ENCODE peak calls at places on chromosomes 6 and 20, in eight cellular contexts. R, C, W, Q, K, L, X and N are unnamed samples. For H3K9me3, the result is how much of the 10 kb centered on the place peaks cover.

GRCh38 chr20:49758781-49759180 is 45.1 kb upstream of the B4GALT5 start:
- DNase-seq in R (no peak), C (no peak), W (no peak), Q (no peak), K (no peak), L (no peak), X (no peak), N (no peak)

GRCh38 chr20:56778765-56779195 is 149.7 kb downstream of the TFAP2C start:
- DNase-seq in R (no peak), C (peak), W (no peak), Q (no peak), K (no peak), L (peak), X (no peak), N (no peak)

GRCh38 chr20:37390503-37390890 is 44.6 kb downstream of the SRC start:
- DNase-seq in R (peak), C (no peak), W (no peak), Q (no peak), K (no peak), L (peak), X (peak), N (no peak)

GRCh38 chr6:53793318-53793975 is 1.4 kb upstream of the LRRC1 start:
- DNase-seq in R (peak), C (no peak), W (peak), Q (no peak), K (peak), L (no peak), X (peak), N (no peak)

GRCh38 chr6:130365166-130366010 is 429 bp upstream of the TMEM200A start:
- DNase-seq in R (peak), C (peak), W (no peak), Q (no peak), K (peak), L (peak), X (peak), N (peak)

GRCh38 chr6:132513821-132514545 is 1.1 kb upstream of the STX7 start:
- DNase-seq in R (no peak), C (no peak), W (no peak), Q (no peak), K (no peak), L (no peak), X (no peak), N (no peak)

GRCh38 chr6:82371799-82372508 is 8.3 kb downstream of the TPBG start:
- DNase-seq in R (no peak), C (no peak), W (no peak), Q (no peak), K (no peak), L (no peak), X (no peak), N (no peak)

GRCh38 chr6:98467902-98468301 is 366.5 kb upstream of the POU3F2 start:
- DNase-seq in R (no peak), C (no peak), W (no peak), Q (no peak), K (no peak), L (no peak), X (no peak), N (no peak)

GRCh38 chr6:126118058-126118759 is 131.9 kb downstream of the TRMT11 start:
- DNase-seq in R (no peak), C (no peak), W (no peak), Q (no peak), K (no peak), L (no peak), X (no peak), N (no peak)

GRCh38 chr20:41005361-41005729 is 23.3 kb upstream of the TOP1 start:
- DNase-seq in R (peak), C (peak), W (no peak), Q (peak), K (peak), L (no peak), X (peak), N (no peak)

GRCh38 chr6:156953478-156954146 is 176.4 kb downstream of the ARID1B start:
- DNase-seq in R (no peak), C (no peak), W (no peak), Q (peak), K (no peak), L (no peak), X (no peak), N (peak)

GRCh38 chr6:108559884-108560462 is 744 bp upstream of the FOXO3 start:
- DNase-seq in R (peak), C (no peak), W (no peak), Q (peak), K (peak), L (peak), X (no peak), N (no peak)

GRCh38 chr20:50694379-50695143 is 3.2 kb upstream of the RIPOR3 start:
- DNase-seq in R (no peak), C (no peak), W (no peak), Q (no peak), K (no peak), L (no peak), X (no peak), N (no peak)

GRCh38 chr6:26202201-26202611 is 115.0 kb downstream of the HFE start:
- DNase-seq in R (no peak), C (no peak), W (no peak), Q (no peak), K (no peak), L (no peak), X (no peak), N (no peak)

GRCh38 chr6:170085475-170086401 is 205.1 kb downstream of the DLL1 start:
- DNase-seq in R (peak), C (peak), W (no peak), Q (no peak), K (peak), L (peak), X (peak), N (no peak)

GRCh38 chr6:82033631-82034211 is 213.8 kb downstream of the IBTK start:
- DNase-seq in R (no peak), C (peak), W (no peak), Q (peak), K (no peak), L (no peak), X (no peak), N (no peak)

GRCh38 chr20:45833030-45833882 is at the start of gene SNX21:
- DNase-seq in R (peak), C (peak), W (no peak), Q (peak), K (peak), L (peak), X (peak), N (no peak)

GRCh38 chr6:12265795-12266194 is 24.4 kb upstream of the EDN1 start:
- DNase-seq in R (no peak), C (no peak), W (no peak), Q (no peak), K (no peak), L (no peak), X (no peak), N (no peak)

GRCh38 chr6:9766240-9766915 is 648.5 kb downstream of the TFAP2A start:
- DNase-seq in R (no peak), C (no peak), W (no peak), Q (no peak), K (no peak), L (no peak), X (no peak), N (no peak)

GRCh38 chr6:169256061-169256460 is 2.4 kb upstream of the THBS2 start:
- DNase-seq in R (no peak), C (no peak), W (no peak), Q (no peak), K (no peak), L (no peak), X (peak), N (no peak)

GRCh38 chr6:52042141-52042885 is 45.1 kb downstream of the PKHD1 start:
- DNase-seq in R (no peak), C (no peak), W (no peak), Q (no peak), K (no peak), L (no peak), X (no peak), N (no peak)

GRCh38 chr6:33744001-33744848 is 2.5 kb downstream of the IP6K3 start:
- DNase-seq in R (peak), C (peak), W (peak), Q (peak), K (peak), L (peak), X (peak), N (peak)

GRCh38 chr20:56371977-56372376 is 13.2 kb downstream of the FAM210B start:
- DNase-seq in R (no peak), C (no peak), W (no peak), Q (no peak), K (no peak), L (no peak), X (no peak), N (no peak)

GRCh38 chr6:36674942-36675341 is 3.6 kb upstream of the CDKN1A start:
- DNase-seq in R (no peak), C (no peak), W (no peak), Q (no peak), K (no peak), L (no peak), X (no peak), N (no peak)

GRCh38 chr6:71190809-71191208 is 97.8 kb upstream of the OGFRL1 start:
- DNase-seq in R (no peak), C (no peak), W (no peak), Q (no peak), K (no peak), L (no peak), X (no peak), N (no peak)

GRCh38 chr20:57547250-57547649 is 13.7 kb upstream of the PCK1 start:
- DNase-seq in R (no peak), C (no peak), W (no peak), Q (no peak), K (no peak), L (no peak), X (peak), N (no peak)

GRCh38 chr20:57122481-57123138 is 143.8 kb downstream of the BMP7 start:
- DNase-seq in R (no peak), C (no peak), W (no peak), Q (no peak), K (no peak), L (no peak), X (no peak), N (no peak)

DNA sequence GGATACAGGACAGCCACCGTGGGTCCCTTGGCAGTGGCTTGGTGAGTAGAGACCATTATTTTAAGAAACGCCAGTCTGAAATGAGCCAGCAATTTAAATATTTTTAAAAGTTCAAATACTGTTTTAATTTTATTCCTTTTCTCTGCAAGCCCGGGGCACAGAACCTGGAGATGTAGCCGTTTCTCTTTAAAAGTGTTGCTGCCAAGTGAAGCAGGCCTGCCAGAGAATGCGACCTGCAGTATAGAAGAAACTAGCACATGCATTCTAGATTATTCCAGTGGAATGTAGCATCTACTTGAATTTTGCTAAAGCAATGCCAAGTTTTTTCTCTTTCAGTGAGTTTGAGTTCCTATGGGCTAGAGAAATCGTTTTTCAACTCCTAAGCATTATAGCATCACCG is 101.3 kb downstream of the QRSL1 start:
- DNase-seq in R (no peak), C (no peak), W (no peak), Q (no peak), K (peak), L (no peak), X (no peak), N (no peak)
- H3K9me3 ChIP-seq in R (under half), C (under half), W (under half), Q (under half), K (under half), L (under half), X (under half), N (under half)

GRCh38 chr6:155274533-155274932 is 10.7 kb downstream of the CLDN20 start:
- DNase-seq in R (no peak), C (no peak), W (no peak), Q (no peak), K (no peak), L (no peak), X (no peak), N (no peak)

GRCh38 chr6:155271145-155271544 is 7.3 kb downstream of the CLDN20 start:
- DNase-seq in R (no peak), C (no peak), W (no peak), Q (no peak), K (no peak), L (no peak), X (no peak), N (no peak)

GRCh38 chr6:155272353-155273222 is 8.8 kb downstream of the CLDN20 start:
- DNase-seq in R (no peak), C (no peak), W (no peak), Q (no peak), K (no peak), L (no peak), X (no peak), N (no peak)

GRCh38 chr6:155274106-155274505 is 10.3 kb downstream of the CLDN20 start:
- DNase-seq in R (no peak), C (no peak), W (no peak), Q (no peak), K (no peak), L (no peak), X (no peak), N (no peak)

GRCh38 chr6:155273438-155273837 is 9.6 kb downstream of the CLDN20 start:
- DNase-seq in R (no peak), C (no peak), W (no peak), Q (no peak), K (no peak), L (no peak), X (no peak), N (no peak)
- H3K9me3 ChIP-seq in R (under half), C (under half), W (under half), Q (under half), K (under half), L (under half), X (under half), N (under half)

DNA sequence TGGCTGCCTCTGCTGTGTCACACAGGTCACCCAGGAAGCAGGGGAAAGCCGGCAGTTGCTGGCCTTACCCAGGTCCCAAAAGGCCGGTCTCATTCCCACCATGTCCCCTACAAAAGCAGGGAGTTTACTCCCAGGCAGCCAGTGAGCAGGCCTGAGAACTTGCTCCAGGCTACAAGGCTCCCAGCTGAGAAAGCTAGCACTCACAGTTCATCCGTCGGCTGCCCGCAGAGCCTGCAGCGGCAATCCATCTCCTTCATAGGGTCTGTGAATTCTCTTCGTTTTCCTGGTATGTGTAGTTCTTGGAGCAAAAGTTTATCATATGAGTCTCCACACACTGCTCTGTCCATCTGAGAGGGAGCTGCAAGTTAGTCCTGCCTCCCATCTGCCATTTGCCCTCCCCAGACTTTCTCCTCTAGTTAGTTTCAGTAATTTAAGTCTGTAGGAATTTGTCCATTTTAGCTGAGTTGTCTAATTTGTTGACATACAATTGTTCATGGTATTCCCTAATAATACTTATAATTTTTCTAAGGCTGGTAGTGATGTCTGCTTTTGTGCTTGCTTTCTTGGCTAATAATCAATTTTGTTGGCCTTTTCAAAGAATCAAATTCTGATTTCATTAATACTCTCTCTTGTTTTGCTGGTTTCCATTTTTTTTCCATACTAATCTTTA is 135.6 kb downstream of the MAP3K4 start:
- DNase-seq in R (no peak), C (no peak), W (no peak), Q (no peak), K (no peak), L (no peak), X (no peak), N (no peak)
- H3K9me3 ChIP-seq in R (under half), C (under half), W (under half), Q (under half), K (under half), L (under half), X (under half), N (under half)

GRCh38 chr6:95496769-95497426 is 80.4 kb upstream of the MANEA start:
- DNase-seq in R (no peak), C (no peak), W (no peak), Q (no peak), K (no peak), L (no peak), X (no peak), N (no peak)
- H3K9me3 ChIP-seq in R (under half), C (under half), W (under half), Q (under half), K (under half), L (under half), X (under half), N (under half)

DNA sequence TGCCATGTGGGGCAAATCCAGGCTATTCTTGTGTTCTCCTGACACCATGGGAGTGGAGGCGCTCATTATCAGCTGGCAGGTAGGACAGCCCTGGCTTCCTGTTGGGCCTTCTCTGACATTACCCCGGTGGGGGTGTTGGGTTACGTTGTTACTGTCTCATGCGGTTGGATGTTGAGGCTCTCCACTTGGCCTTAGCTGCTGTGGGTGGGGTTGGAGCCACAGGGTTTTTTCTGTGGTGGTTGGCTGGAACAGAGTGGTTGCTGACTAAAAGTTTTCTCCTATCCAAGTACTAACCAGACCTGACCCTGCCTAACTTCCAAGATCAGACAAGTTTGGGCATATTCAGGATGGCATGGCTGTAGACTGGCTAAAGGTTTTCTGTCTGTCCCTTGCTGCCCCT is 20.2 kb downstream of the RIPK1 start:
- DNase-seq in R (no peak), C (no peak), W (no peak), Q (no peak), K (no peak), L (no peak), X (no peak), N (no peak)
- H3K9me3 ChIP-seq in R (under half), C (under half), W (under half), Q (under half), K (under half), L (under half), X (under half), N (under half)

DNA sequence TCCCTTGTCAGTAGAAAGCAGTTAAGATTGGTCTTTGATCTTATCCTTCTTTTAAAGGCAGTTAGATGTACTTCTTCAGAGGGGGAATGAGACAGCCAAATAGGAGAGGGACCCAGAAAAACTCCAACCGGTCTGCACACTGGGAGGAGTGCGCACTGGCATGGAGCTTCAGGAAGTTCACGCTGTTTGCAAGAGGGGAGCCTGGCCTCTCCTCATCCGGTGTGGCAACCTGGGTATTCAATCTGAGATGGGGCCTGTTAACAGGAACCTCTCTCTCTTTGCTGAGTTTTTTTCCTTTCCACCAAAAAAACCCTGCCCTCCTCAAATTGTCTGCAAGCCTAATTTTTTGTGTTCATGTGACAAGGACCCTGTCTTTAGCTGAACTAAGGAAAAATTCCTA is 162.5 kb upstream of the OLIG3 start:
- DNase-seq in R (no peak), C (no peak), W (no peak), Q (no peak), K (no peak), L (no peak), X (no peak), N (no peak)
- H3K9me3 ChIP-seq in R (under half), C (under half), W (under half), Q (under half), K (under half), L (under half), X (under half), N (under half)

GRCh38 chr20:59771506-59772372 is 161.7 kb downstream of the SYCP2 start:
- DNase-seq in R (no peak), C (peak), W (no peak), Q (no peak), K (no peak), L (no peak), X (peak), N (no peak)
- H3K9me3 ChIP-seq in R (under half), C (under half), W (under half), Q (under half), K (under half), L (under half), X (under half), N (under half)

DNA sequence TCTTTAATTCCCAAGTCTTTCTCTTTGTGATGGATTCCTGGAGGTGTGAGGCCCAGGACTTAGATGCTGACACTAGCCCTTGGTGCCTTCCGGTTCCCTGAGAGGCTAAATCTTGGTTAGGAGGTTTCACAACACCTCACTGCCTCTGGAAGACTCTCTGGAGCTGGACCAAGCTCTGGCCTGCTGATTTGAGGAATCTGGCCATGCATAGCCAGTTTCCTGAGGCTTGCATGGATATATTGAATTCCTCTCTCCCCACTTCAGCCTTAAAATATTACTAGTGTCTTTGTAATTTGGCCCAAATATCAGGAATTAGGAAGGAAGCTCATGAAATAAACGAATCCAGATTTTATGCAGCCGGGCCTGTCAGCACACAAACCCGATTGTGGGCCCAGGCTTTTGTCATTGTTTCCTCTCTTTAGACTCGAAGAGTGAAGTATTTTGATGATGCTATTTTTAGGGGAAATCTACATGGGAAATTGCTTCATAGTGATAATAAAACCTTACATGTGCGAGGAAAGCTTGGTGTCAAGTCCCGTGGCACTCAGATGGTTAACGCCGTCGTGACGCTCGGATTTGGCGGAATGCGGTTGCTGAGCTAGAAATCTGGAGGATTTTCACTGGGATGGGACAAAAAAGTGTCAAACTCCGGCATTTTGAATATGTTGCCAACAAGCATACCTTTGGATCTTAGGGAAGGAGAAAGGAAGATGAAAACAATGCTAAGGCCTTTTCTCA is 144.4 kb downstream of the PHACTR3 start:
- DNase-seq in R (no peak), C (no peak), W (no peak), Q (no peak), K (no peak), L (peak), X (no peak), N (no peak)
- H3K9me3 ChIP-seq in R (under half), C (under half), W (under half), Q (under half), K (under half), L (under half), X (under half), N (under half)